ENCODE peak calls at places on chromosomes 2 and 18, in ten cellular contexts. One of them, this sample, is unnamed.

GRCh38 chr2:181258761-181259160 is 198.4 kb upstream of the ITGA4 start:
- DNase-seq in HCT116: no peak
- DNase-seq in prostate gland: no peak
- DNase-seq in upper lobe of left lung: no peak
- DNase-seq in A549: no peak
- DNase-seq in adrenal gland: no peak
- DNase-seq in stomach: no peak
- DNase-seq in tibial nerve: no peak
- DNase-seq in lower leg skin: no peak
- DNase-seq in Peyer's patch: no peak
- DNase-seq in this sample: no peak

GRCh38 chr2:197130318-197130717 is 180.3 kb downstream of the ANKRD44 start:
- DNase-seq in HCT116: no peak
- DNase-seq in prostate gland: no peak
- DNase-seq in upper lobe of left lung: no peak
- DNase-seq in A549: no peak
- DNase-seq in adrenal gland: no peak
- DNase-seq in stomach: no peak
- DNase-seq in tibial nerve: no peak
- DNase-seq in lower leg skin: no peak
- DNase-seq in Peyer's patch: no peak
- DNase-seq in this sample: no peak

GRCh38 chr2:187319441-187320108 is 128.5 kb downstream of the CALCRL start:
- DNase-seq in HCT116: no peak
- DNase-seq in prostate gland: no peak
- DNase-seq in upper lobe of left lung: no peak
- DNase-seq in A549: no peak
- DNase-seq in adrenal gland: no peak
- DNase-seq in stomach: no peak
- DNase-seq in tibial nerve: no peak
- DNase-seq in lower leg skin: no peak
- DNase-seq in Peyer's patch: no peak
- DNase-seq in this sample: no peak

GRCh38 chr2:190879474-190880373 is 897 bp upstream of the GLS start:
- DNase-seq in HCT116: no peak
- DNase-seq in prostate gland: no peak
- DNase-seq in upper lobe of left lung: no peak
- DNase-seq in A549: no peak
- DNase-seq in adrenal gland: no peak
- DNase-seq in stomach: no peak
- DNase-seq in tibial nerve: no peak
- DNase-seq in lower leg skin: no peak
- DNase-seq in Peyer's patch: peak
- DNase-seq in this sample: no peak

GRCh38 chr18:25230658-25231326 is 121.2 kb downstream of the ZNF521 start:
- DNase-seq in HCT116: no peak
- DNase-seq in prostate gland: peak
- DNase-seq in upper lobe of left lung: peak
- DNase-seq in A549: no peak
- DNase-seq in adrenal gland: peak
- DNase-seq in stomach: peak
- DNase-seq in tibial nerve: peak
- DNase-seq in lower leg skin: peak
- DNase-seq in Peyer's patch: no peak
- DNase-seq in this sample: peak

GRCh38 chr2:13996527-13996926 is 636.0 kb upstream of the LRATD1 start:
- DNase-seq in HCT116: no peak
- DNase-seq in prostate gland: no peak
- DNase-seq in upper lobe of left lung: no peak
- DNase-seq in A549: no peak
- DNase-seq in adrenal gland: no peak
- DNase-seq in stomach: no peak
- DNase-seq in tibial nerve: no peak
- DNase-seq in lower leg skin: no peak
- DNase-seq in Peyer's patch: no peak
- DNase-seq in this sample: no peak

GRCh38 chr2:85951351-85952067 is 62.7 kb upstream of the ST3GAL5 start:
- DNase-seq in HCT116: no peak
- DNase-seq in prostate gland: no peak
- DNase-seq in upper lobe of left lung: peak
- DNase-seq in A549: no peak
- DNase-seq in adrenal gland: no peak
- DNase-seq in stomach: no peak
- DNase-seq in tibial nerve: no peak
- DNase-seq in lower leg skin: no peak
- DNase-seq in Peyer's patch: no peak
- DNase-seq in this sample: no peak

GRCh38 chr18:34511435-34511834 is 198.7 kb upstream of the DTNA start:
- DNase-seq in HCT116: no peak
- DNase-seq in prostate gland: no peak
- DNase-seq in upper lobe of left lung: no peak
- DNase-seq in A549: no peak
- DNase-seq in adrenal gland: no peak
- DNase-seq in stomach: no peak
- DNase-seq in tibial nerve: no peak
- DNase-seq in lower leg skin: no peak
- DNase-seq in Peyer's patch: no peak
- DNase-seq in this sample: no peak

GRCh38 chr18:13453714-13454113 is 235.2 kb downstream of the LDLRAD4 start:
- DNase-seq in HCT116: no peak
- DNase-seq in prostate gland: no peak
- DNase-seq in upper lobe of left lung: no peak
- DNase-seq in A549: no peak
- DNase-seq in adrenal gland: no peak
- DNase-seq in stomach: peak
- DNase-seq in tibial nerve: no peak
- DNase-seq in lower leg skin: peak
- DNase-seq in Peyer's patch: no peak
- DNase-seq in this sample: no peak

GRCh38 chr2:168758970-168759820 is 43.2 kb upstream of the NOSTRIN start:
- DNase-seq in HCT116: peak
- DNase-seq in prostate gland: peak
- DNase-seq in upper lobe of left lung: no peak
- DNase-seq in A549: peak
- DNase-seq in adrenal gland: no peak
- DNase-seq in stomach: no peak
- DNase-seq in tibial nerve: peak
- DNase-seq in lower leg skin: no peak
- DNase-seq in Peyer's patch: no peak
- DNase-seq in this sample: peak

GRCh38 chr2:237955640-237956401 is 11.0 kb upstream of the UBE2F start:
- DNase-seq in HCT116: no peak
- DNase-seq in prostate gland: no peak
- DNase-seq in upper lobe of left lung: no peak
- DNase-seq in A549: no peak
- DNase-seq in adrenal gland: no peak
- DNase-seq in stomach: no peak
- DNase-seq in tibial nerve: no peak
- DNase-seq in lower leg skin: no peak
- DNase-seq in Peyer's patch: no peak
- DNase-seq in this sample: peak

DNA sequence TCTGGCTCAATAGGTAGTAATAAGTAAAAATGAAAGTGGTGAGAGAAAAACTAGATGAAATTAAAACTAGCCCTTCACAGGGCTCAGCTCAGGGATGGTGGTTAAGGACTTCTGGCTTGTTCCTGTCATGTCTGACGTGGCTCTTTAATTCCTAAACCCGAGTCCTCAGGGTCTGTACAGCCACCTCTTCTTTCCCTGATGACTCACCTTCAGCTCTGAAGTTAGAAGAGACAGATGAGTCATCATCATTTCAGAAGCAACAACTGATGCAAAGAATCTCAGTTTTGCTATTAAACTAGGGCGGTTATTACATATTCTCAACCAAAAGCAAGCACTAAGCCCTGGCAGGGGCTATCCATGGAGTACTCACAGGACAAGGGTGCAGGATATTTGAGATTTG is 24.0 kb upstream of the ITGB6 start:
- DNase-seq in HCT116: peak
- DNase-seq in prostate gland: no peak
- DNase-seq in upper lobe of left lung: no peak
- DNase-seq in A549: peak
- DNase-seq in adrenal gland: no peak
- DNase-seq in stomach: no peak
- DNase-seq in tibial nerve: no peak
- DNase-seq in lower leg skin: no peak
- DNase-seq in Peyer's patch: no peak
- DNase-seq in this sample: no peak
- TF ChIP-seq CTCF in HCT116: no peak
- TF ChIP-seq CTCF in prostate gland: no peak
- TF ChIP-seq CTCF in upper lobe of left lung: no peak
- TF ChIP-seq CTCF in A549: no peak
- TF ChIP-seq CTCF in adrenal gland: no peak
- TF ChIP-seq CTCF in stomach: no peak
- TF ChIP-seq CTCF in tibial nerve: no peak
- TF ChIP-seq CTCF in lower leg skin: no peak
- TF ChIP-seq CTCF in Peyer's patch: no peak
- TF ChIP-seq CTCF in this sample: no peak

GRCh38 chr2:20210462-20210861 is 14.5 kb downstream of the SDC1 start:
- DNase-seq in HCT116: no peak
- DNase-seq in prostate gland: no peak
- DNase-seq in upper lobe of left lung: no peak
- DNase-seq in A549: no peak
- DNase-seq in adrenal gland: no peak
- DNase-seq in stomach: peak
- DNase-seq in tibial nerve: no peak
- DNase-seq in lower leg skin: no peak
- DNase-seq in Peyer's patch: no peak
- DNase-seq in this sample: no peak
- TF ChIP-seq POLR2A in HCT116: no peak
- TF ChIP-seq POLR2A in prostate gland: no peak
- TF ChIP-seq POLR2A in upper lobe of left lung: no peak
- TF ChIP-seq POLR2A in A549: no peak
- TF ChIP-seq POLR2A in adrenal gland: no peak
- TF ChIP-seq POLR2A in stomach: no peak
- TF ChIP-seq POLR2A in tibial nerve: no peak
- TF ChIP-seq POLR2A in lower leg skin: no peak
- TF ChIP-seq POLR2A in Peyer's patch: no peak
- TF ChIP-seq POLR2A in this sample: no peak

DNA sequence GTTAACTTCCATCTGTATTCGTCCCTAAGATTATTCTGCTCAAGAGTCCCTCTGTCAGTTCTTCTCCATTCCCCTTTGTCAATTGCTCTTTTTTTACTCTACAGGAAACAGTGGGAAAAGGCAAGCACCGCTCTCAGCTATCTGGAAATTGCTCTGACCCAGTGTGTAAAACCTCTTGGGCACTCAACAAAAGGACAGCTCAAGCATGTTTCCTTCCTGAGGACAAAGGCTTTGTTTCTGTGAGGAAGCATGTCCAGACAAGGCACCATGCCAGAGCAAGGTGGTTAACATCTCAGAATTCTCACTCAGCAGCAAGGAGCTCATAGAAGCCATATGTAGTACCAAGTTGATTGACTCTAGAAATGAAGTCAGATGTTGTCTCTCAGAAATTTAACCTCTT is 735.6 kb downstream of the TSN start:
- DNase-seq in HCT116: no peak
- DNase-seq in prostate gland: no peak
- DNase-seq in upper lobe of left lung: no peak
- DNase-seq in A549: no peak
- DNase-seq in adrenal gland: no peak
- DNase-seq in stomach: no peak
- DNase-seq in tibial nerve: no peak
- DNase-seq in lower leg skin: no peak
- DNase-seq in Peyer's patch: no peak
- DNase-seq in this sample: no peak
- TF ChIP-seq CTCF in HCT116: no peak
- TF ChIP-seq CTCF in prostate gland: no peak
- TF ChIP-seq CTCF in upper lobe of left lung: no peak
- TF ChIP-seq CTCF in A549: no peak
- TF ChIP-seq CTCF in adrenal gland: no peak
- TF ChIP-seq CTCF in stomach: no peak
- TF ChIP-seq CTCF in tibial nerve: no peak
- TF ChIP-seq CTCF in lower leg skin: no peak
- TF ChIP-seq CTCF in Peyer's patch: no peak
- TF ChIP-seq CTCF in this sample: no peak

DNA sequence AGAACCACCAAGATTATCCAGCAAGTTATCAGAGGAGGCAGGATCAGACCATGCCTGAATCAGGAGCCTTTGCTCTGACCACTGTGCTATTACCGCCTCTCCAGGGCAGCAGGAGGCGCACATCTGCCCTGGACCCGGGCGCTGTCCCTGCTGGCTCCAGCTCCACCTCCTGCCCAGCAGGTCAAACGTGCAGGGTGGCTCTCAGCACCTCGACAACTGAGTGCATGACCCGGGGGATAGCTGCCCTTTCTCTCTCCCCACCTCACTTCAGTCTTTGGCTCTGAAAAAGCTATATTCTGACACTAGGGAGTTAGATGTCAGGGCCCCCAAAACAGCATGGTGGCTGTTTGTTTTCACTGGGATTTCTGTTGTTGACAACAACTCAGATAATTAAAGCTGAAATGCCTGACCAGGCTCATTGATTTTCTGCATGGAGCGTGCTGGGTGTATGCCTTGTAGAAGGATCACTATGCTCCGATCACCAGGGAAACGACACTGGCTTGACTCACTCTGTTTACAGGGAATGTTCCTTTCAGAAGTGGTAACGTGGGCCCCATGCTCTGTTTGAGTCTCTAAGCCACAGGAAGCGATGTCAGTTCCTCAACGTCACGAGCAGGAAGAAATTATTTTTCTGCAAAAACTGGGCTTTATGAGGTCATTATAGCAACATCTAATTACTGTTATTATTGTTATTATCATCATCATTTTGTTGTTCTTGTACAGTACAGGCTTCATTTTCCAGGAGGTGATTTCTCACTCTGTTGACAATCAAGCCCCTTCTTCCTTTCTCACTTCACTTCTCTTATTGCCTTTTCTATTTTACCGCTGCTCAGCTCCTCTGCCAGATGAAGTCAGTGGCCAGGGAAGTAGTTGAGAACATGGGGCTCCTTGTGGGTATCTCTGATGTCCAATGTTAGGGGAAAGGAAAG is 125.6 kb downstream of the PLB1 start:
- DNase-seq in HCT116: peak
- DNase-seq in prostate gland: peak
- DNase-seq in upper lobe of left lung: peak
- DNase-seq in A549: peak
- DNase-seq in adrenal gland: peak
- DNase-seq in stomach: peak
- DNase-seq in tibial nerve: peak
- DNase-seq in lower leg skin: peak
- DNase-seq in Peyer's patch: peak
- DNase-seq in this sample: peak
- TF ChIP-seq POLR2A in HCT116: no peak
- TF ChIP-seq POLR2A in prostate gland: no peak
- TF ChIP-seq POLR2A in upper lobe of left lung: no peak
- TF ChIP-seq POLR2A in A549: no peak
- TF ChIP-seq POLR2A in adrenal gland: no peak
- TF ChIP-seq POLR2A in stomach: no peak
- TF ChIP-seq POLR2A in tibial nerve: no peak
- TF ChIP-seq POLR2A in lower leg skin: no peak
- TF ChIP-seq POLR2A in Peyer's patch: no peak
- TF ChIP-seq POLR2A in this sample: peak